ENCODE peak calls at places on chromosomes 7 and 10, in seven cellular contexts. One of them, this sample, is unnamed.

GRCh38 chr7:129919492-129919891 is 33.3 kb downstream of the UBE2H start:
- DNase-seq in lung: no peak
- DNase-seq in A549: no peak
- DNase-seq in NCI-H526 treated with DMSO at 0.1 percent for 48 hours: no peak
- DNase-seq in tibial nerve: no peak
- DNase-seq in body of pancreas: no peak
- DNase-seq in stimulated activated CD8-positive, alpha-beta memory T cell treated with anti-CD3 and anti-CD28 coated beads, Interleukin-7, amount 100 ng/mL, for 1 hour: no peak
- DNase-seq in this sample: no peak

GRCh38 chr7:47335071-47335470 is 246.8 kb downstream of the TNS3 start:
- DNase-seq in lung: no peak
- DNase-seq in NCI-H526 treated with DMSO at 0.1 percent for 48 hours: no peak
- DNase-seq in A549: no peak
- DNase-seq in stimulated activated CD8-positive, alpha-beta memory T cell treated with anti-CD3 and anti-CD28 coated beads, Interleukin-7, amount 100 ng/mL, for 1 hour: no peak
- DNase-seq in tibial nerve: no peak
- DNase-seq in body of pancreas: no peak
- DNase-seq in this sample: no peak

GRCh38 chr10:72601144-72601543 is 24.7 kb downstream of the MICU1 start:
- DNase-seq in tibial nerve: no peak
- DNase-seq in A549: no peak
- DNase-seq in stimulated activated CD8-positive, alpha-beta memory T cell treated with anti-CD3 and anti-CD28 coated beads, Interleukin-7, amount 100 ng/mL, for 1 hour: no peak
- DNase-seq in body of pancreas: no peak
- DNase-seq in NCI-H526 treated with DMSO at 0.1 percent for 48 hours: no peak
- DNase-seq in lung: no peak
- DNase-seq in this sample: no peak

GRCh38 chr10:96276831-96277230 is 5.5 kb upstream of the BLNK start:
- DNase-seq in lung: no peak
- DNase-seq in stimulated activated CD8-positive, alpha-beta memory T cell treated with anti-CD3 and anti-CD28 coated beads, Interleukin-7, amount 100 ng/mL, for 1 hour: no peak
- DNase-seq in A549: no peak
- DNase-seq in NCI-H526 treated with DMSO at 0.1 percent for 48 hours: no peak
- DNase-seq in body of pancreas: no peak
- DNase-seq in tibial nerve: no peak
- DNase-seq in this sample: no peak

GRCh38 chr10:109778993-109779392 is 144.3 kb downstream of the XPNPEP1 start:
- DNase-seq in body of pancreas: no peak
- DNase-seq in lung: no peak
- DNase-seq in tibial nerve: no peak
- DNase-seq in stimulated activated CD8-positive, alpha-beta memory T cell treated with anti-CD3 and anti-CD28 coated beads, Interleukin-7, amount 100 ng/mL, for 1 hour: no peak
- DNase-seq in NCI-H526 treated with DMSO at 0.1 percent for 48 hours: no peak
- DNase-seq in A549: no peak
- DNase-seq in this sample: no peak

GRCh38 chr10:68135362-68135761 is 26.1 kb downstream of the MYPN start:
- DNase-seq in NCI-H526 treated with DMSO at 0.1 percent for 48 hours: no peak
- DNase-seq in lung: no peak
- DNase-seq in A549: no peak
- DNase-seq in body of pancreas: no peak
- DNase-seq in stimulated activated CD8-positive, alpha-beta memory T cell treated with anti-CD3 and anti-CD28 coated beads, Interleukin-7, amount 100 ng/mL, for 1 hour: no peak
- DNase-seq in tibial nerve: no peak
- DNase-seq in this sample: peak; percentile 49

GRCh38 chr7:136000288-136000913 is 23.2 kb upstream of the MTPN start:
- DNase-seq in stimulated activated CD8-positive, alpha-beta memory T cell treated with anti-CD3 and anti-CD28 coated beads, Interleukin-7, amount 100 ng/mL, for 1 hour: no peak
- DNase-seq in tibial nerve: no peak
- DNase-seq in lung: no peak
- DNase-seq in body of pancreas: no peak
- DNase-seq in A549: no peak
- DNase-seq in NCI-H526 treated with DMSO at 0.1 percent for 48 hours: no peak
- DNase-seq in this sample: no peak

GRCh38 chr7:156578978-156579430 is 61.6 kb upstream of the RNF32 start:
- DNase-seq in body of pancreas: no peak
- DNase-seq in stimulated activated CD8-positive, alpha-beta memory T cell treated with anti-CD3 and anti-CD28 coated beads, Interleukin-7, amount 100 ng/mL, for 1 hour: no peak
- DNase-seq in tibial nerve: no peak
- DNase-seq in A549: no peak
- DNase-seq in lung: no peak
- DNase-seq in NCI-H526 treated with DMSO at 0.1 percent for 48 hours: no peak
- DNase-seq in this sample: no peak

GRCh38 chr7:55031075-55031474 is 12.3 kb downstream of the EGFR start:
- DNase-seq in tibial nerve: no peak
- DNase-seq in stimulated activated CD8-positive, alpha-beta memory T cell treated with anti-CD3 and anti-CD28 coated beads, Interleukin-7, amount 100 ng/mL, for 1 hour: no peak
- DNase-seq in body of pancreas: peak; percentile 56
- DNase-seq in A549: no peak
- DNase-seq in lung: no peak
- DNase-seq in NCI-H526 treated with DMSO at 0.1 percent for 48 hours: no peak
- DNase-seq in this sample: no peak